ENCODE peak calls at places on chromosomes 12 and 14, in six cellular contexts. J, A, X, U, C and E are unnamed samples.

GRCh38 chr14:92513204-92513965 is at the start of gene RIN3:
- DNase-seq in C (no peak), A (no peak), J (peak), U (no peak), X (no peak), E (no peak)

GRCh38 chr12:62520361-62520760 is 53.7 kb downstream of the MON2 start:
- DNase-seq in J (no peak), A (no peak), C (no peak), U (no peak), X (no peak), E (no peak)

GRCh38 chr12:93348568-93349435 is 28.9 kb upstream of the NUDT4 start:
- DNase-seq in U (no peak), X (no peak), J (no peak), C (no peak), A (no peak), E (no peak)

GRCh38 chr12:98645572-98646067 is 530 bp downstream of the APAF1 start:
- DNase-seq in A (no peak), X (no peak), U (no peak), J (no peak), C (peak), E (no peak)

GRCh38 chr12:100399095-100399494 is 42.2 kb downstream of the SLC17A8 start:
- DNase-seq in U (no peak), A (no peak), J (no peak), X (no peak), C (no peak), E (no peak)

GRCh38 chr14:28773917-28774691 is 7.5 kb downstream of the FOXG1 start:
- DNase-seq in A (no peak), C (no peak), X (no peak), U (no peak), J (no peak), E (no peak)

GRCh38 chr14:64942531-64943111 is at the start of gene GPX2:
- DNase-seq in C (no peak), X (no peak), J (peak), A (no peak), U (no peak), E (no peak)

GRCh38 chr14:34580381-34580780 is 40.9 kb upstream of the EAPP start:
- DNase-seq in J (no peak), U (no peak), X (no peak), A (no peak), C (no peak), E (no peak)

GRCh38 chr12:84361651-84362551 is 550.7 kb downstream of the SLC6A15 start:
- DNase-seq in X (no peak), A (no peak), J (no peak), U (no peak), C (no peak), E (no peak)

GRCh38 chr12:75954749-75955148 is 76.8 kb downstream of the PHLDA1 start:
- DNase-seq in C (no peak), X (no peak), A (no peak), J (no peak), U (no peak), E (no peak)

GRCh38 chr12:128798543-128799341 is 25.0 kb downstream of the SLC15A4 start:
- DNase-seq in C (no peak), X (no peak), A (no peak), J (no peak), U (no peak), E (no peak)

GRCh38 chr12:128803788-128804187 is 20.0 kb downstream of the SLC15A4 start:
- DNase-seq in U (no peak), J (no peak), A (no peak), X (no peak), C (no peak), E (no peak)

GRCh38 chr12:128801879-128802391 is 21.8 kb downstream of the SLC15A4 start:
- DNase-seq in U (no peak), J (no peak), A (no peak), C (no peak), X (no peak), E (no peak)

GRCh38 chr12:128802756-128803155 is 21.0 kb downstream of the SLC15A4 start:
- DNase-seq in A (no peak), C (no peak), J (no peak), U (no peak), X (no peak), E (no peak)

DNA sequence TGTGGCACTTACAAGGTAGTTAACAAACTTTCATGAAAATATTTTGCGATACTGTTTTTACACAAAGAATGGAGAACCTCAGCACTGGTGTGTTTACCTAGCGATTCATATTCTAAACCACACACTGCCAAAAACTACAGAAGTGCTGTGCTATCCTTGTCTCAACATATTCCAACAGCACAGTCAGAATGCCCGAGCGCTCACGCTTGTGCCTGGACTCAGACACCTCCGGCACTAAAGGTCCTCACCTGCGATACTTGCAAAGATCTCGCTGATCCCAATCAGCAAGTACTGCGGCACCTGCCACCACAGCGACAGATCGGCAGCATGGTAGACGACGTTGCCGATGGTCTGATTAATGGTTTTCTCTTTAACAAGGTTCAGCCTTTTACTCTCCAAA is 23.2 kb downstream of the SLC15A4 start:
- DNase-seq in X (no peak), A (no peak), C (no peak), U (no peak), J (no peak), E (no peak)
- TF ChIP-seq ZNF274 in X (no peak), A (no peak), C (no peak), U (no peak), J (no peak), E (no peak)

GRCh38 chr12:103140217-103140616 is 182.7 kb downstream of the ASCL1 start:
- DNase-seq in A (peak), X (no peak), J (no peak), U (no peak), C (no peak), E (no peak)
- TF ChIP-seq ZNF274 in A (no peak), X (no peak), J (no peak), U (no peak), C (no peak), E (no peak)

GRCh38 chr14:55436530-55436929 is 3.9 kb downstream of the TBPL2 start:
- DNase-seq in U (no peak), C (no peak), A (no peak), J (no peak), X (no peak), E (no peak)
- TF ChIP-seq ZNF274 in U (no peak), C (no peak), A (no peak), J (no peak), X (no peak), E (no peak)

GRCh38 chr14:23522643-23523198 is 28.8 kb downstream of the ZFHX2 start:
- DNase-seq in A (no peak), X (no peak), J (no peak), C (no peak), U (no peak), E (no peak)

GRCh38 chr14:23523229-23524016 is 28.1 kb downstream of the ZFHX2 start:
- DNase-seq in A (no peak), X (no peak), C (no peak), J (no peak), U (no peak), E (no peak)

GRCh38 chr14:23521785-23522640 is 29.6 kb downstream of the ZFHX2 start:
- DNase-seq in X (no peak), J (no peak), U (no peak), C (no peak), A (no peak), E (no peak)

GRCh38 chr14:23518716-23519115 is 32.8 kb downstream of the ZFHX2 start:
- DNase-seq in X (no peak), C (no peak), A (no peak), U (no peak), J (no peak), E (no peak)

DNA sequence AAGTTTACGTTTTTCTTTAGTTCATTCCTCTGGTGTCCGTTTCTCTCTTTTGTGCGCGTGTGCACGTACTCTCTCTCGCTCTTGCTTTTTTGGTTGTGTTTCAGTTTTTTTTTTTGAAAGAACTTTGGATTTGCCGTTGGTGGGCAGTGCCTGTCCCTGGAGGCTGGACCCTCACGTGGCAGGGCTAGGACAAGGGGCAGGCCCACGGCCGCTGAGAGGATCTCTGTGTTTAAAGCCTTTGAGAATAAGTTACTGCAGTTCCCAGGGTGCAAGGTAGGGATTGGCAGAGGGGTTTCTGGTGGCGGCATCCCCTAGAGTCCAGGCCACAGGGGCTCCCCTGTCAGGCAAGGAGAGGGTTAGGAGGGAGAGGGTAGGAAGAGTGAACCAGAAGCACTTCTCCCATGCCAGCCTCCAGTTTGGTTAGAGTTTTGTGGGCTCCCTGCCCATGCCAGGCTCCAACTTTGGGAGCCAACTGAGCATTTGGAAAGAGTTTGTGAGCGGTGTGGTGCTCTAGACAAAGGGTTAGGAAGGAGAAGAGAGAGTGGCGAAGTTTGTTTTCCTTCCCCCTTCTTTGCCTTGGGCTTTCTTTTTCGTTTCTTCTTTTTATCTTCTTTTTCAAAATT is 30.6 kb downstream of the ZFHX2 start:
- DNase-seq in U (no peak), X (no peak), C (no peak), J (no peak), A (no peak), E (no peak)
- TF ChIP-seq ZNF274 in U (no peak), X (no peak), C (no peak), J (no peak), A (no peak), E (no peak)